ENCODE peak calls at places on chromosomes 16 and 17, in eight cellular contexts. O, S, G, K, Y, D, W and V are unnamed samples.

GRCh38 chr16:280552-280951 is at the start of gene ARHGDIG:
- DNase-seq in O (no peak), S (no peak), G (no peak), K (no peak), Y (no peak), D (peak; percentile 32), W (no peak), V (no peak)

GRCh38 chr16:77297996-77298637 is 98.9 kb downstream of the SYCE1L start:
- DNase-seq in O (no peak), S (no peak), G (peak; percentile 37), K (no peak), Y (peak; percentile 65), D (no peak), W (no peak), V (no peak)

GRCh38 chr17:40720904-40721303 is 17.4 kb upstream of the KRT24 start:
- DNase-seq in O (no peak), S (no peak), G (no peak), K (no peak), Y (no peak), D (no peak), W (no peak), V (no peak)

GRCh38 chr17:38568274-38568673 is 37.5 kb downstream of the SRCIN1 start:
- DNase-seq in O (no peak), S (no peak), G (no peak), K (no peak), Y (no peak), D (no peak), W (no peak), V (no peak)

GRCh38 chr17:12691173-12691572 is 25.5 kb downstream of the MYOCD start:
- DNase-seq in O (no peak), S (no peak), G (peak; percentile 3), K (peak; percentile 34), Y (no peak), D (no peak), W (peak; percentile 32), V (no peak)

GRCh38 chr17:38590988-38591758 is 14.6 kb downstream of the SRCIN1 start:
- DNase-seq in O (no peak), S (no peak), G (no peak), K (no peak), Y (no peak), D (peak; percentile 44), W (no peak), V (no peak)

GRCh38 chr17:44065668-44066203 is 735 bp downstream of the LSM12 start:
- DNase-seq in O (no peak), S (no peak), G (peak; percentile 17), K (no peak), Y (no peak), D (no peak), W (no peak), V (no peak)

GRCh38 chr16:25033852-25034251 is 18.7 kb upstream of the ARHGAP17 start:
- DNase-seq in O (no peak), S (no peak), G (peak; percentile 71), K (no peak), Y (no peak), D (no peak), W (no peak), V (no peak)

GRCh38 chr16:71781741-71782140 is 26.9 kb downstream of the AP1G1 start:
- DNase-seq in O (no peak), S (no peak), G (peak; percentile 18), K (no peak), Y (no peak), D (no peak), W (no peak), V (no peak)

DNA sequence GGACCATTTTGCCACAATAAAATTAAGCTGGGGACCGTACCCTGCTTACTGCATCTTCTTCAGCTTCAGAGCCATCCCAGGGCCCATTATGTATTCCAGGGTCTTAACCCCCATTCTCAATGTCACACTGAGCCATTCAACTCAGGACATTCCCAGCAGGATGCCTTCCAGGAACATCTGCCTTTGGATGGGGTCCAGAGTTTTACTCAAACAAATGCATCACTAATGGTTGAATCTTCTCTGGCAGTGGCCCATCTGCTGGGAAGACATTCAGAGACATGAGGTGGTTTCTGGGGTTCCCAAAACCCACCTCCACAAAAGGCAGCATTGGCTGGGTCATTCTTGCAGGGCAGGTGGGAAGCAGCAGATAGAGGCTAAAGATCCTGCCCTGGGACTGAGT is 3.4 kb upstream of the SEC14L5 start:
- DNase-seq in O (no peak), S (no peak), G (no peak), K (no peak), Y (no peak), D (no peak), W (no peak), V (no peak)
- H3K4me3 ChIP-seq in O (no peak overlapping the region), S (no peak overlapping the region), G (no peak overlapping the region), K (no peak overlapping the region), Y (no peak overlapping the region), D (no peak overlapping the region), W (no peak overlapping the region), V (no peak overlapping the region)

GRCh38 chr16:12544477-12545291 is 259.0 kb downstream of the CPPED1 start:
- DNase-seq in O (no peak), S (no peak), G (no peak), K (no peak), Y (no peak), D (no peak), W (no peak), V (no peak)

GRCh38 chr16:12542818-12543699 is 260.6 kb downstream of the CPPED1 start:
- DNase-seq in O (no peak), S (no peak), G (no peak), K (no peak), Y (no peak), D (no peak), W (no peak), V (peak; percentile 50)

GRCh38 chr16:12545292-12545610 is 258.4 kb downstream of the CPPED1 start:
- DNase-seq in O (no peak), S (no peak), G (no peak), K (no peak), Y (no peak), D (no peak), W (no peak), V (no peak)

GRCh38 chr16:12545792-12546342 is 257.8 kb downstream of the CPPED1 start:
- DNase-seq in O (no peak), S (no peak), G (no peak), K (no peak), Y (no peak), D (no peak), W (no peak), V (no peak)

GRCh38 chr16:12543700-12544476 is 259.8 kb downstream of the CPPED1 start:
- DNase-seq in O (no peak), S (no peak), G (no peak), K (no peak), Y (no peak), D (no peak), W (no peak), V (no peak)
- H3K4me3 ChIP-seq in O (no peak overlapping the region), S (no peak overlapping the region), G (no peak overlapping the region), K (no peak overlapping the region), Y (no peak overlapping the region), D (no peak overlapping the region), W (no peak overlapping the region), V (no peak overlapping the region)

GRCh38 chr16:46688101-46688656 is 799 bp downstream of the VPS35 start:
- DNase-seq in O (peak; percentile 31), S (no peak), G (peak; percentile 27), K (no peak), Y (no peak), D (no peak), W (no peak), V (no peak)

GRCh38 chr16:46688657-46689491 is at the start of gene VPS35:
- DNase-seq in O (peak; percentile 99), S (peak; percentile 100), G (peak; percentile 99), K (peak; percentile 99), Y (peak; percentile 99), D (peak; percentile 100), W (peak; percentile 96), V (peak; percentile 95)

GRCh38 chr16:46689492-46690280 is at the start of gene ORC6:
- DNase-seq in O (peak; percentile 98), S (peak; percentile 97), G (peak; percentile 96), K (peak; percentile 95), Y (peak; percentile 97), D (peak; percentile 99), W (peak; percentile 82), V (peak; percentile 81)

GRCh38 chr16:46686815-46687473 is 2.0 kb downstream of the VPS35 start:
- DNase-seq in O (no peak), S (no peak), G (no peak), K (no peak), Y (no peak), D (no peak), W (no peak), V (no peak)

DNA sequence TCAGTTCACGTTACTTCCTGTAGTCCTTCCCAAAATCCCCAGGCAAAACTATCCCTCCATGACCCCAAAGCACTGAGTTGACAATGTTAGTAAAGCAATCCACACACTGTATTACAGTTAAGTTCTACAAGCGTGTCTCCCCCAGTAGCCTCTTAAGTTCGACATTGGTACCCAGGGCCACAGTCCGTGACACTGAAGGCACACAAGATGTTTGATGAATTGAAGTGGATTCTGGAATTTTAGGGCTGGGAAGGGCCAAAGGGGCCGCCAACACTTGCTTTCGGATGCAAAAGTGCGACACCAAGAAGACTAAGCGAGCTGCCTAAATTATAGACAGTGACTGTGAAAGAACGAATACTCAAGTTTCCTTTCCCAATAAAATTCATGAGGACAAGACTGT is 1.5 kb downstream of the VPS35 start:
- DNase-seq in O (no peak), S (no peak), G (no peak), K (no peak), Y (no peak), D (no peak), W (no peak), V (no peak)
- H3K4me3 ChIP-seq in O (peak overlapping the region; percentile 83), S (peak overlapping the region; percentile 99), G (peak overlapping the region; percentile 99), K (peak overlapping the region; percentile 68), Y (peak overlapping the region; percentile 58), D (peak overlapping the region; percentile 89), W (no peak overlapping the region), V (peak overlapping the region; percentile 86)

GRCh38 chr17:75263051-75263450 is 1.4 kb downstream of the MRPS7 start:
- DNase-seq in O (no peak), S (no peak), G (no peak), K (no peak), Y (no peak), D (no peak), W (no peak), V (no peak)
- H3K4me3 ChIP-seq in O (no peak overlapping the region), S (no peak overlapping the region), G (no peak overlapping the region), K (no peak overlapping the region), Y (peak overlapping the region; percentile 97), D (peak overlapping the region; percentile 100), W (no peak overlapping the region), V (no peak overlapping the region)

GRCh38 chr17:81039854-81040758 is 5.2 kb downstream of the BAIAP2 start:
- DNase-seq in O (no peak), S (no peak), G (peak; percentile 57), K (peak; percentile 61), Y (peak; percentile 42), D (peak; percentile 57), W (no peak), V (no peak)

GRCh38 chr17:81039096-81039495 is 4.1 kb downstream of the BAIAP2 start:
- DNase-seq in O (no peak), S (no peak), G (no peak), K (no peak), Y (no peak), D (no peak), W (no peak), V (no peak)

GRCh38 chr17:81037026-81037782 is 2.3 kb downstream of the BAIAP2 start:
- DNase-seq in O (peak; percentile 68), S (no peak), G (peak; percentile 65), K (no peak), Y (no peak), D (peak; percentile 74), W (no peak), V (no peak)

GRCh38 chr17:81036128-81036891 is 1.4 kb downstream of the BAIAP2 start:
- DNase-seq in O (no peak), S (no peak), G (peak; percentile 50), K (no peak), Y (no peak), D (peak; percentile 52), W (no peak), V (no peak)

GRCh38 chr17:81037783-81038733 is 3.1 kb downstream of the BAIAP2 start:
- DNase-seq in O (no peak), S (no peak), G (no peak), K (no peak), Y (no peak), D (no peak), W (no peak), V (no peak)
- H3K4me3 ChIP-seq in O (no peak overlapping the region), S (no peak overlapping the region), G (peak overlapping the region; percentile 18), K (no peak overlapping the region), Y (no peak overlapping the region), D (peak overlapping the region; percentile 84), W (no peak overlapping the region), V (no peak overlapping the region)